ENCODE peak calls at places on chromosomes 4 and X, in five cellular contexts. L, H, X, R and B are unnamed samples.

GRCh38 chrX:130385520-130385919 is at the start of gene GPR119:
- DNase-seq in H (no peak), X (no peak), R (no peak), L (no peak), B (no peak)

GRCh38 chr4:103099691-103100392 is at the start of gene BDH2:
- DNase-seq in H (no peak), X (peak), R (peak), L (peak), B (peak)

GRCh38 chr4:153409412-153409811 is 56.7 kb upstream of the TMEM131L start:
- DNase-seq in X (no peak), R (peak), L (no peak), H (no peak), B (no peak)

GRCh38 chrX:53284684-53285447 is 3.5 kb upstream of the IQSEC2 start:
- DNase-seq in R (peak), L (peak), H (no peak), X (no peak), B (peak)

GRCh38 chr4:156388826-156389225 is 435.2 kb upstream of the CTSO start:
- DNase-seq in L (no peak), R (peak), X (no peak), H (no peak), B (no peak)

GRCh38 chr4:169342906-169343560 is 72.3 kb upstream of the SH3RF1 start:
- DNase-seq in L (no peak), R (no peak), X (no peak), H (no peak), B (no peak)

GRCh38 chr4:124132161-124132560 is 580.4 kb downstream of the ANKRD50 start:
- DNase-seq in L (no peak), H (no peak), R (peak), X (no peak), B (no peak)

GRCh38 chr4:132071815-132072214 is 1077.3 kb upstream of the PCDH10 start:
- DNase-seq in X (no peak), L (no peak), H (no peak), R (peak), B (no peak)

GRCh38 chr4:7727727-7728126 is 211.9 kb downstream of the AFAP1 start:
- DNase-seq in H (no peak), X (no peak), R (no peak), L (no peak), B (no peak)